ENCODE peak calls at places on chromosomes 3 and 15, in ten cellular contexts. R, V, F, P, A, O, S, K, T and D are unnamed samples.

GRCh38 chr15:52217186-52217585 is 26.0 kb upstream of the GNB5 start:
- DNase-seq in F (peak; percentile 79), A (no peak), R (no peak), S (no peak), P (no peak), V (no peak), O (no peak), K (no peak), T (no peak), D (no peak)

GRCh38 chr3:150202696-150203095 is 205.4 kb upstream of the TSC22D2 start:
- DNase-seq in A (no peak), T (no peak), R (no peak), K (no peak), V (no peak), P (no peak), O (no peak), F (no peak), S (no peak), D (no peak)

GRCh38 chr3:101243285-101244211 is 76.8 kb downstream of the IMPG2 start:
- DNase-seq in A (no peak), O (no peak), T (no peak), R (no peak), P (no peak), K (no peak), S (no peak), V (no peak), F (no peak), D (no peak)

GRCh38 chr3:115667175-115668065 is 44.1 kb downstream of the GAP43 start:
- DNase-seq in T (peak; percentile 67), O (no peak), P (peak; percentile 73), S (peak; percentile 34), V (no peak), K (no peak), F (no peak), R (no peak), A (no peak), D (no peak)

GRCh38 chr3:121786485-121786884 is 36.9 kb upstream of the GOLGB1 start:
- DNase-seq in F (no peak), V (no peak), S (peak; percentile 15), T (no peak), O (peak; percentile 17), R (no peak), K (no peak), P (peak; percentile 61), A (no peak), D (no peak)

GRCh38 chr15:100623301-100623700 is 20.9 kb downstream of the ASB7 start:
- DNase-seq in F (no peak), S (peak; percentile 76), V (no peak), R (no peak), P (peak; percentile 46), T (peak; percentile 12), A (no peak), O (peak; percentile 66), K (peak; percentile 30), D (no peak)

GRCh38 chr3:173191611-173192010 is 50.6 kb upstream of the SPATA16 start:
- DNase-seq in O (no peak), T (peak; percentile 5), P (peak; percentile 76), A (no peak), F (no peak), R (no peak), S (peak; percentile 1), V (no peak), K (no peak), D (no peak)

GRCh38 chr3:126245811-126246727 is 65.7 kb upstream of the ALDH1L1 start:
- DNase-seq in T (no peak), V (no peak), F (peak; percentile 44), O (peak; percentile 73), K (peak; percentile 57), P (no peak), R (peak; percentile 48), S (peak; percentile 84), A (no peak), D (no peak)

GRCh38 chr15:76983588-76984379 is 11.1 kb upstream of the PSTPIP1 start:
- DNase-seq in A (no peak), T (no peak), F (no peak), P (no peak), K (no peak), V (no peak), R (no peak), S (peak; percentile 71), O (no peak), D (no peak)

GRCh38 chr15:74613953-74614743 is 1.5 kb upstream of the CLK3 start:
- DNase-seq in T (no peak), A (no peak), R (no peak), S (no peak), V (no peak), K (no peak), P (no peak), O (no peak), F (no peak), D (no peak)

GRCh38 chr15:35168464-35168863 is 83.4 kb upstream of the NANOGP8 start:
- DNase-seq in K (peak; percentile 49), T (peak; percentile 11), P (peak; percentile 79), S (peak; percentile 70), R (no peak), A (no peak), O (peak; percentile 61), F (no peak), V (no peak), D (no peak)

GRCh38 chr3:48248095-48248863 is 7.4 kb downstream of the ZNF589 start:
- DNase-seq in K (no peak), A (no peak), O (peak; percentile 36), T (no peak), V (no peak), F (no peak), S (no peak), R (no peak), P (no peak), D (no peak)

GRCh38 chr15:62035256-62035908 is 24.9 kb downstream of the VPS13C start:
- DNase-seq in A (no peak), R (no peak), V (no peak), S (peak; percentile 70), O (peak; percentile 55), K (peak; percentile 13), P (peak; percentile 75), T (peak; percentile 56), F (no peak), D (no peak)

GRCh38 chr3:197519801-197520211 is 36.0 kb downstream of the BDH1 start:
- DNase-seq in O (no peak), K (no peak), S (no peak), A (no peak), R (no peak), F (no peak), V (no peak), P (no peak), T (no peak), D (no peak)

GRCh38 chr3:190443257-190443656 is 6.4 kb downstream of the TMEM207 start:
- DNase-seq in V (no peak), F (no peak), R (peak; percentile 13), S (peak; percentile 61), K (peak; percentile 31), T (no peak), A (no peak), P (no peak), O (peak; percentile 36), D (no peak)
- TF ChIP-seq CTCF in V (no peak), F (no peak), R (peak; percentile 34), S (peak; percentile 63), K (peak; percentile 51), T (peak; percentile 45), A (no peak), P (peak; percentile 31), O (peak; percentile 46), D (no peak)

GRCh38 chr3:139522421-139522820 is 17.1 kb downstream of the RBP1 start:
- DNase-seq in F (no peak), V (no peak), K (no peak), T (no peak), P (no peak), O (peak; percentile 5), R (no peak), A (no peak), S (no peak), D (no peak)
- TF ChIP-seq CTCF in F (no peak), V (no peak), K (peak; percentile 57), T (peak; percentile 29), P (no peak), O (peak; percentile 27), R (no peak), A (no peak), S (peak; percentile 46), D (no peak)

GRCh38 chr3:195855471-195856409 is 44.0 kb upstream of the MUC4 start:
- DNase-seq in O (no peak), T (no peak), P (no peak), A (no peak), S (no peak), R (no peak), K (no peak), V (no peak), F (no peak), D (no peak)

GRCh38 chr3:195853930-195854478 is 42.3 kb upstream of the MUC4 start:
- DNase-seq in O (no peak), K (no peak), S (no peak), V (no peak), R (no peak), F (no peak), A (no peak), T (no peak), P (no peak), D (no peak)

GRCh38 chr3:195854628-195855300 is 43.0 kb upstream of the MUC4 start:
- DNase-seq in R (no peak), F (no peak), A (no peak), T (no peak), O (no peak), V (no peak), P (no peak), K (no peak), S (no peak), D (no peak)

GRCh38 chr3:195859061-195859845 is 47.5 kb upstream of the MUC4 start:
- DNase-seq in P (peak; percentile 23), F (peak; percentile 73), R (peak; percentile 43), K (peak; percentile 59), T (peak; percentile 27), V (no peak), O (peak; percentile 67), A (peak; percentile 50), S (peak; percentile 66), D (peak; percentile 72)

DNA sequence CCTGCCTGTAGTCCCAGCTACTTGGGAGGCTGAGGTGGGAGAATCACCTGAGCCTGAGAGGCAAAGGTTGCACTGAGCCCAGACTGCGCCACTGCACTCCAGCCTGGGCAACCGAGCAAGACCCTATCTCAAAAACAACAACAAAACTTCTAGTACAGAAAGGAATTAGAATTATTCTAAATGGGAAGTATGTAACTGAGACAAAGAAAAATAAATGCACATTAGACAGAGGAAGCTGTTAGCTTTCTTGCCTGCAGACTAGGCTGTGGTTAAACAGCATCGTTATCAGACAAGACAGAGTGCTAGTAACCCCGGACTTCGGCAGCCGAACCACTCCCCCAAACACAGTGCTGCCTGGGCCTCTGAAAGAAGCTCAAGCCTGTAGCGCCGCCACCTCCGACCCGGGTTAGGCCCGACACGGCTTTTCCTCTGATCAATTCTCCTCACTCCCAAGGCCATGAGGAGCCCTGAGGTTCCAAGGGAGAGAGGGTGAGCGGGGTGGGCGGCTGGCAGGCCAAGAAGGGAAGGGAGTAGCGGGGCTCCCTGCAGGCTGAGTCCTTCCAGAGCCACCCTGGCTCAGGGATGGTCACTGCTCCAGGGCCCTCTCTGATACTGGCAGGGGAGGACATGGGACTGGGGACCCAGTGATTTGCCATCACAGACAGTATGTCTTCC is 44.8 kb upstream of the MUC4 start:
- DNase-seq in O (no peak), A (no peak), F (no peak), S (no peak), K (no peak), P (no peak), V (no peak), R (no peak), T (no peak), D (no peak)
- TF ChIP-seq CTCF in O (no peak), A (no peak), F (no peak), S (no peak), K (no peak), P (no peak), V (no peak), R (no peak), T (no peak), D (no peak)

GRCh38 chr15:87518957-87519356 is 737.6 kb downstream of the NTRK3 start:
- DNase-seq in A (no peak), K (no peak), F (no peak), R (no peak), S (no peak), V (no peak), T (no peak), P (no peak), O (no peak), D (no peak)
- TF ChIP-seq CTCF in A (no peak), K (no peak), F (no peak), R (no peak), S (no peak), V (no peak), T (no peak), P (no peak), O (no peak), D (no peak)